ENCODE peak calls at places on chromosomes 11 and 22, in nine cellular contexts. I is lung, V is stomach, S is mucosa of descending colon, L is tibial artery, G is GM12864, P is BJ, R is left ventricle myocardium inferior, J is Panc1. M is an unnamed sample.

GRCh38 chr11:623349-623869 is 1.3 kb downstream of the CDHR5 start:
- DNase-seq in I (no peak), V (no peak), S (no peak), L (no peak), G (no peak), P (no peak), R (no peak), J (no peak), M (no peak)

GRCh38 chr11:111911563-111912401 is at the start of gene CRYAB:
- DNase-seq in I (peak; percentile 67), V (peak; percentile 39), S (peak; percentile 58), L (peak; percentile 96), G (no peak), P (peak; percentile 96), R (peak; percentile 89), J (no peak), M (peak; percentile 49)

GRCh38 chr11:10310301-10310841 is 5.5 kb downstream of the ADM start:
- DNase-seq in I (no peak), V (no peak), S (no peak), L (no peak), G (peak; percentile 88), P (no peak), R (no peak), J (no peak), M (peak; percentile 56)

GRCh38 chr11:126607374-126607773 is 251.9 kb downstream of the ST3GAL4 start:
- DNase-seq in I (no peak), V (peak; percentile 64), S (peak; percentile 52), L (no peak), G (no peak), P (no peak), R (no peak), J (peak; percentile 30), M (peak; percentile 65)

GRCh38 chr11:45148276-45148675 is 1.8 kb downstream of the PRDM11 start:
- DNase-seq in I (no peak), V (no peak), S (no peak), L (no peak), G (no peak), P (no peak), R (no peak), J (no peak), M (no peak)

GRCh38 chr11:44963948-44964347 is 13.3 kb upstream of the TP53I11 start:
- DNase-seq in I (no peak), V (no peak), S (no peak), L (no peak), G (no peak), P (no peak), R (no peak), J (no peak), M (no peak)

GRCh38 chr11:122242731-122243130 is 126.7 kb upstream of the BLID start:
- DNase-seq in I (no peak), V (no peak), S (no peak), L (no peak), G (no peak), P (no peak), R (no peak), J (no peak), M (no peak)

GRCh38 chr11:61091373-61092279 is 10.7 kb upstream of the CD5 start:
- DNase-seq in I (no peak), V (no peak), S (no peak), L (no peak), G (no peak), P (no peak), R (no peak), J (no peak), M (peak; percentile 5)

GRCh38 chr11:97140885-97141494 is 751.2 kb downstream of the JRKL start:
- DNase-seq in I (no peak), V (no peak), S (no peak), L (no peak), G (no peak), P (no peak), R (no peak), J (no peak), M (no peak)

GRCh38 chr11:22510010-22510409 is 115.6 kb downstream of the FANCF start:
- DNase-seq in I (no peak), V (no peak), S (no peak), L (no peak), G (no peak), P (no peak), R (no peak), J (no peak), M (no peak)

GRCh38 chr11:35424157-35424945 is 5.0 kb upstream of the SLC1A2 start:
- DNase-seq in I (no peak), V (no peak), S (no peak), L (no peak), G (no peak), P (peak; percentile 68), R (no peak), J (no peak), M (no peak)

GRCh38 chr11:115963170-115963569 is 459.0 kb upstream of the CADM1 start:
- DNase-seq in I (no peak), V (no peak), S (no peak), L (no peak), G (no peak), P (no peak), R (no peak), J (no peak), M (no peak)

GRCh38 chr22:45204241-45204640 is 36.5 kb downstream of the KIAA0930 start:
- DNase-seq in I (no peak), V (no peak), S (no peak), L (no peak), G (no peak), P (no peak), R (no peak), J (no peak), M (no peak)

GRCh38 chr11:63622318-63622717 is 8.1 kb upstream of the PLAAT3 start:
- DNase-seq in I (no peak), V (peak; percentile 42), S (no peak), L (no peak), G (no peak), P (no peak), R (no peak), J (no peak), M (no peak)

GRCh38 chr22:28442264-28442950 is 237.2 kb downstream of the TTC28 start:
- DNase-seq in I (peak; percentile 82), V (peak; percentile 85), S (peak; percentile 85), L (peak; percentile 62), G (no peak), P (no peak), R (peak; percentile 81), J (no peak), M (peak; percentile 74)

GRCh38 chr22:28442951-28443876 is 236.4 kb downstream of the TTC28 start:
- DNase-seq in I (peak; percentile 70), V (peak; percentile 62), S (peak; percentile 62), L (peak; percentile 81), G (no peak), P (no peak), R (peak; percentile 60), J (no peak), M (peak; percentile 81)

GRCh38 chr22:28438183-28438778 is 241.4 kb downstream of the TTC28 start:
- DNase-seq in I (no peak), V (no peak), S (no peak), L (no peak), G (no peak), P (no peak), R (no peak), J (no peak), M (no peak)

GRCh38 chr22:28441720-28442263 is 237.8 kb downstream of the TTC28 start:
- DNase-seq in I (no peak), V (no peak), S (no peak), L (no peak), G (no peak), P (no peak), R (no peak), J (no peak), M (peak; percentile 60)

GRCh38 chr22:28440517-28441366 is 238.9 kb downstream of the TTC28 start:
- DNase-seq in I (no peak), V (no peak), S (no peak), L (no peak), G (no peak), P (no peak), R (no peak), J (no peak), M (peak; percentile 73)
- H3K4me3 ChIP-seq in I (no peak overlapping the region), V (peak overlapping the region; percentile 65), S (no peak overlapping the region), L (peak overlapping the region; percentile 60), G (no peak overlapping the region), P (no peak overlapping the region), R (peak overlapping the region; percentile 81), J (no peak overlapping the region), M (no peak overlapping the region)

DNA sequence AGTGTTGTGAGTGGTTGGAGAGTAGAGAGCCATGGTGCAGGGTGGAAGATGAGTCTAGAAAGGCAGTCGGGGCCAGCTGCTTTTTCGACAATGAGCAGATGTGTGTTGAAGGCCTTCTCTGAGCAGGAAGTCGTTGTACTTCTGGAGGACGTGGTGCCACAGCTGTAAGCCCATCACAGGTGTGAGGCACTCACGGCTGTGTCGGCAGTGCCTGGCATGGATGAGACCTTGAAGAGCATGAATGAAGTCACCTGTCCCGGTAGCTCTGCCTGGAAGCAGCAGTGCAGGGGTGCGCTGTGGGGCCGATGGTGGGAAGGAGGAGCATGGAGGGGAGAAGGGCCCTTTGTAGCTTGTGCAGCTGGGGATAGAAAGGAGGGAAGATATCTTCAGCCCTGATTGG is 165.2 kb downstream of the PKNOX2 start:
- DNase-seq in I (no peak), V (no peak), S (no peak), L (no peak), G (no peak), P (no peak), R (no peak), J (no peak), M (no peak)
- TF ChIP-seq CTCF in I (no peak), V (no peak), S (no peak), L (no peak), G (no peak), P (no peak), R (no peak), J (no peak), M (no peak)

GRCh38 chr22:17106161-17106784 is 14.9 kb downstream of the TMEM121B start:
- DNase-seq in I (no peak), V (no peak), S (no peak), L (no peak), G (no peak), P (no peak), R (no peak), J (no peak), M (no peak)
- H3K4me3 ChIP-seq in I (no peak overlapping the region), V (no peak overlapping the region), S (no peak overlapping the region), L (no peak overlapping the region), G (no peak overlapping the region), P (no peak overlapping the region), R (no peak overlapping the region), J (no peak overlapping the region), M (no peak overlapping the region)

GRCh38 chr22:37002633-37003032 is 16.6 kb downstream of the TST start:
- DNase-seq in I (no peak), V (no peak), S (no peak), L (no peak), G (no peak), P (no peak), R (no peak), J (no peak), M (no peak)

GRCh38 chr22:36999463-36999862 is 19.8 kb downstream of the TST start:
- DNase-seq in I (no peak), V (no peak), S (no peak), L (no peak), G (no peak), P (no peak), R (no peak), J (no peak), M (no peak)

GRCh38 chr22:37000676-37001534 is 18.3 kb downstream of the TST start:
- DNase-seq in I (no peak), V (no peak), S (no peak), L (no peak), G (no peak), P (no peak), R (no peak), J (no peak), M (no peak)

GRCh38 chr22:37001826-37002225 is 17.4 kb downstream of the TST start:
- DNase-seq in I (no peak), V (no peak), S (no peak), L (no peak), G (no peak), P (no peak), R (no peak), J (no peak), M (no peak)

GRCh38 chr22:36998620-36999351 is 20.5 kb downstream of the TST start:
- DNase-seq in I (no peak), V (no peak), S (no peak), L (no peak), G (no peak), P (no peak), R (no peak), J (no peak), M (no peak)
- TF ChIP-seq CTCF in I (no peak), V (no peak), S (no peak), L (no peak), G (peak; percentile 32), P (no peak), R (no peak), J (no peak), M (no peak)

M was measured in astrocyte of the spinal cord.